ENCODE peak calls at places on chromosomes 12 and 14, in ten cellular contexts. T is MM.1S; E is epithelial cell of esophagus; C is lower leg skin; N is HCT116; U is AG04450; Z is heart right ventricle; B is psoas muscle; D is CD4-positive, alpha-beta T cell; O is astrocyte of the spinal cord. P is an unnamed sample.

GRCh38 chr14:93878871-93879270 is 48.3 kb upstream of the FAM181A start:
- DNase-seq in T (no peak), E (no peak), C (no peak), N (no peak), U (no peak), Z (no peak), B (no peak), D (no peak), O (no peak), P (no peak)

GRCh38 chr12:85741051-85741450 is 95.2 kb downstream of the RASSF9 start:
- DNase-seq in T (no peak), E (no peak), C (no peak), N (no peak), U (no peak), Z (no peak), B (no peak), D (no peak), O (no peak), P (no peak)

GRCh38 chr14:66476964-66477363 is 9.2 kb upstream of the CCDC196 start:
- DNase-seq in T (no peak), E (peak; percentile 39), C (no peak), N (no peak), U (no peak), Z (no peak), B (no peak), D (no peak), O (peak; percentile 19), P (no peak)

GRCh38 chr12:130775953-130776856 is 60.1 kb upstream of the RIMBP2 start:
- DNase-seq in T (no peak), E (peak; percentile 83), C (no peak), N (peak; percentile 26), U (peak; percentile 72), Z (peak; percentile 29), B (peak; percentile 39), D (peak; percentile 52), O (peak; percentile 90), P (no peak)

GRCh38 chr14:89256273-89256672 is 160.8 kb downstream of the FOXN3 start:
- DNase-seq in T (no peak), E (no peak), C (peak; percentile 53), N (no peak), U (no peak), Z (no peak), B (no peak), D (no peak), O (no peak), P (no peak)

GRCh38 chr14:76768201-76768656 is 7.0 kb downstream of the VASH1 start:
- DNase-seq in T (no peak), E (no peak), C (peak; percentile 80), N (no peak), U (no peak), Z (peak; percentile 89), B (peak; percentile 49), D (peak; percentile 49), O (no peak), P (no peak)

GRCh38 chr12:57145460-57146059 is 1.9 kb downstream of the LRP1-AS start:
- DNase-seq in T (no peak), E (no peak), C (no peak), N (no peak), U (no peak), Z (no peak), B (no peak), D (no peak), O (no peak), P (no peak)

GRCh38 chr12:128807161-128807724 is 16.5 kb downstream of the SLC15A4 start:
- DNase-seq in T (no peak), E (no peak), C (no peak), N (no peak), U (no peak), Z (no peak), B (no peak), D (no peak), O (no peak), P (no peak)

GRCh38 chr12:65858831-65859230 is 34.5 kb downstream of the HMGA2 start:
- DNase-seq in T (no peak), E (peak; percentile 63), C (no peak), N (no peak), U (no peak), Z (no peak), B (no peak), D (no peak), O (no peak), P (no peak)

GRCh38 chr14:61780125-61780524 is 17.9 kb downstream of the SNAPC1 start:
- DNase-seq in T (peak; percentile 28), E (no peak), C (no peak), N (no peak), U (no peak), Z (no peak), B (no peak), D (no peak), O (no peak), P (no peak)

GRCh38 chr14:89853976-89854693 is 100.4 kb downstream of the EFCAB11 start:
- DNase-seq in T (no peak), E (no peak), C (no peak), N (no peak), U (no peak), Z (no peak), B (no peak), D (no peak), O (no peak), P (no peak)

GRCh38 chr14:56552615-56553014 is 27.0 kb upstream of the TMEM260 start:
- DNase-seq in T (no peak), E (no peak), C (no peak), N (no peak), U (no peak), Z (no peak), B (no peak), D (no peak), O (no peak), P (no peak)

GRCh38 chr12:101877816-101878811 is 734 bp downstream of the DRAM1 start:
- DNase-seq in T (peak; percentile 8), E (peak; percentile 32), C (peak; percentile 86), N (no peak), U (no peak), Z (no peak), B (peak; percentile 37), D (no peak), O (peak; percentile 31), P (no peak)

GRCh38 chr12:127779301-127780045 is 487.5 kb upstream of the TMEM132C start:
- DNase-seq in T (no peak), E (no peak), C (no peak), N (no peak), U (no peak), Z (no peak), B (no peak), D (no peak), O (peak; percentile 5), P (no peak)

GRCh38 chr14:35215110-35215872 is 76.9 kb upstream of the PSMA6 start:
- DNase-seq in T (no peak), E (peak; percentile 64), C (no peak), N (peak; percentile 38), U (peak; percentile 34), Z (peak; percentile 6), B (no peak), D (no peak), O (peak; percentile 80), P (no peak)

GRCh38 chr12:2268478-2269286 is 215.9 kb downstream of the CACNA1C start:
- DNase-seq in T (no peak), E (peak; percentile 28), C (peak; percentile 85), N (no peak), U (no peak), Z (no peak), B (no peak), D (no peak), O (peak; percentile 54), P (no peak)

DNA sequence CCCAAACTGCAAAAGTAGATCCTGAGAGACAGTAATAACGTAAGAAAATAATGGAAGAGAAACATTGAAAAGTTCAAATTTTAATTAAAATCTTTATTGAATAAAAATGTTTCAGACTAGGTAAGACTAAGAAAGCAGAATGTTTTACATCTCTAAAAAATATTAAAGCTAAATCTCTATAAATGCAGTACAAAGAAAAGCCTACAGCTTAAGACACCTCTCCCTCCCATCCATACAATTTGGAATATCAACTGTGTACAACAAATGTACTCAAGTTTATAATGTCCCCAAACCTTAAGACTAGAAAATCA is 8.5 kb upstream of the CERS5 start:
- DNase-seq in T (no peak), E (no peak), C (no peak), N (no peak), U (no peak), Z (no peak), B (no peak), D (no peak), O (no peak), P (no peak)
- TF ChIP-seq CTCF in T (no peak), E (no peak), C (no peak), N (no peak), U (no peak), Z (no peak), B (no peak), D (peak; percentile 21), O (no peak), P (no peak)

GRCh38 chr14:44742202-44742601 is 219.5 kb downstream of the KLHL28 start:
- DNase-seq in T (no peak), E (no peak), C (no peak), N (no peak), U (no peak), Z (no peak), B (no peak), D (no peak), O (no peak), P (no peak)

GRCh38 chr14:44732144-44732543 is 225.1 kb upstream of the FSCB start:
- DNase-seq in T (no peak), E (no peak), C (no peak), N (no peak), U (no peak), Z (no peak), B (no peak), D (no peak), O (no peak), P (no peak)

GRCh38 chr14:44736326-44736725 is 225.4 kb downstream of the KLHL28 start:
- DNase-seq in T (no peak), E (no peak), C (no peak), N (no peak), U (no peak), Z (no peak), B (no peak), D (no peak), O (no peak), P (no peak)
- TF ChIP-seq CTCF in T (no peak), E (no peak), C (no peak), N (no peak), U (no peak), Z (no peak), B (no peak), D (no peak), O (no peak), P (no peak)

DNA sequence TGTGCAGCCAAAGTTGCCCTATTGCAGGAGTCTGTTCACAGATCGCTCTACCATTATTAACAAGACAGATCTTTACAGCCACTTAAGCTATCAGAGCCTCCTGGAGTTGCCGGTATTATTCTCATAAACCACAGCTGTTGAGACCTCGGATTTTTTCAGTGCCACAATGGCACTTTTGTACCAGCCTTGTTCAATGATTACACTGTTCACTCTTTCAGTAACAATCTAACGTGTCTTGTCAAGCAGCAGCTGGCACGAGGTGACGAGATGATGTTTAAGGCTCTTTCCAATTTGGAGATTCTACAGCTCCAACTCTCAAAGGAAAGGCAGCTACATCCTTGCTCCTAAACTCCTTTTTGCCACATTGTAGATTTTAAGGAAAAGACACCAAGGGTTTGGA is 30.7 kb downstream of the LRIG3 start:
- DNase-seq in T (no peak), E (no peak), C (no peak), N (no peak), U (no peak), Z (no peak), B (no peak), D (no peak), O (no peak), P (no peak)
- TF ChIP-seq CTCF in T (no peak), E (no peak), C (no peak), N (no peak), U (no peak), Z (no peak), B (no peak), D (no peak), O (no peak), P (no peak)

GRCh38 chr14:58129208-58129607 is 22.8 kb downstream of the ARMH4 start:
- DNase-seq in T (no peak), E (no peak), C (no peak), N (no peak), U (no peak), Z (no peak), B (no peak), D (no peak), O (no peak), P (no peak)
- TF ChIP-seq CTCF in T (no peak), E (no peak), C (no peak), N (peak; percentile 6), U (no peak), Z (no peak), B (no peak), D (no peak), O (peak; percentile 8), P (no peak)

P was measured in vagina.